ENCODE peak calls at places on chromosomes 2 and 18, in ten cellular contexts. W is heart left ventricle, F is astrocyte, S is IMR-90, P is body of pancreas, U is SK-N-SH, O is A549, D is ovary, A is RWPE2, M is osteoblast. Y is an unnamed sample. For H3K4me1, the result is how much of the 10 kb centered on the place peaks cover.

GRCh38 chr2:106534471-106534870 is 47.3 kb downstream of the CD8B2 start:
- DNase-seq in W (no peak), F (no peak), S (no peak), P (no peak), U (no peak), O (no peak), D (no peak), A (no peak), M (peak), Y (no peak)

GRCh38 chr2:106165064-106165463 is 29.0 kb downstream of the UXS1 start:
- DNase-seq in W (no peak), F (no peak), S (no peak), P (no peak), U (no peak), O (no peak), D (no peak), A (no peak), M (no peak), Y (no peak)

GRCh38 chr18:64370036-64370435 is 221.1 kb upstream of the LINC00305 start:
- DNase-seq in W (no peak), F (no peak), S (no peak), P (no peak), U (no peak), O (no peak), D (no peak), A (no peak), M (no peak), Y (no peak)

GRCh38 chr2:55051026-55051866 is 995 bp upstream of the RTN4 start:
- DNase-seq in W (peak), F (peak), S (peak), P (peak), U (peak), O (peak), D (peak), A (peak), M (peak), Y (no peak)

GRCh38 chr2:215685218-215685962 is 249.5 kb upstream of the FN1 start:
- DNase-seq in W (no peak), F (no peak), S (no peak), P (no peak), U (no peak), O (no peak), D (no peak), A (no peak), M (no peak), Y (no peak)

GRCh38 chr18:34159691-34160185 is 65.0 kb downstream of the NOL4 start:
- DNase-seq in W (no peak), F (no peak), S (no peak), P (no peak), U (peak), O (no peak), D (no peak), A (no peak), M (no peak), Y (no peak)

GRCh38 chr2:209523041-209523740 is 99.3 kb downstream of the MAP2 start:
- DNase-seq in W (no peak), F (peak), S (no peak), P (no peak), U (no peak), O (no peak), D (no peak), A (no peak), M (peak), Y (no peak)

GRCh38 chr2:43482974-43483373 is 112.9 kb downstream of the THADA start:
- DNase-seq in W (no peak), F (peak), S (peak), P (no peak), U (no peak), O (peak), D (no peak), A (no peak), M (no peak), Y (no peak)

GRCh38 chr2:200306719-200306968 is 151 bp downstream of the SPATS2L start:
- DNase-seq in W (no peak), F (no peak), S (no peak), P (no peak), U (no peak), O (no peak), D (no peak), A (no peak), M (peak), Y (no peak)

GRCh38 chr2:3529316-3530025 is 10.1 kb upstream of the ADI1 start:
- DNase-seq in W (no peak), F (no peak), S (no peak), P (no peak), U (no peak), O (no peak), D (no peak), A (no peak), M (no peak), Y (no peak)

GRCh38 chr2:72292433-72292832 is 144.8 kb upstream of the CYP26B1 start:
- DNase-seq in W (no peak), F (no peak), S (peak), P (no peak), U (no peak), O (no peak), D (no peak), A (no peak), M (no peak), Y (no peak)

GRCh38 chr18:67302043-67302442 is 214.5 kb downstream of the DSEL start:
- DNase-seq in W (no peak), F (peak), S (peak), P (no peak), U (no peak), O (no peak), D (no peak), A (no peak), M (no peak), Y (no peak)

GRCh38 chr2:240857039-240858008 is 11.3 kb upstream of the AGXT start:
- DNase-seq in W (no peak), F (no peak), S (no peak), P (peak), U (no peak), O (no peak), D (no peak), A (no peak), M (no peak), Y (no peak)

GRCh38 chr2:240858321-240858720 is 10.3 kb upstream of the AGXT start:
- DNase-seq in W (no peak), F (no peak), S (no peak), P (no peak), U (no peak), O (no peak), D (no peak), A (no peak), M (no peak), Y (no peak)

GRCh38 chr2:240858871-240859270 is 9.8 kb upstream of the AGXT start:
- DNase-seq in W (no peak), F (no peak), S (no peak), P (no peak), U (no peak), O (no peak), D (no peak), A (no peak), M (no peak), Y (no peak)

GRCh38 chr2:240855670-240856069 is 13.0 kb upstream of the AGXT start:
- DNase-seq in W (no peak), F (no peak), S (no peak), P (no peak), U (no peak), O (no peak), D (no peak), A (no peak), M (no peak), Y (no peak)

DNA sequence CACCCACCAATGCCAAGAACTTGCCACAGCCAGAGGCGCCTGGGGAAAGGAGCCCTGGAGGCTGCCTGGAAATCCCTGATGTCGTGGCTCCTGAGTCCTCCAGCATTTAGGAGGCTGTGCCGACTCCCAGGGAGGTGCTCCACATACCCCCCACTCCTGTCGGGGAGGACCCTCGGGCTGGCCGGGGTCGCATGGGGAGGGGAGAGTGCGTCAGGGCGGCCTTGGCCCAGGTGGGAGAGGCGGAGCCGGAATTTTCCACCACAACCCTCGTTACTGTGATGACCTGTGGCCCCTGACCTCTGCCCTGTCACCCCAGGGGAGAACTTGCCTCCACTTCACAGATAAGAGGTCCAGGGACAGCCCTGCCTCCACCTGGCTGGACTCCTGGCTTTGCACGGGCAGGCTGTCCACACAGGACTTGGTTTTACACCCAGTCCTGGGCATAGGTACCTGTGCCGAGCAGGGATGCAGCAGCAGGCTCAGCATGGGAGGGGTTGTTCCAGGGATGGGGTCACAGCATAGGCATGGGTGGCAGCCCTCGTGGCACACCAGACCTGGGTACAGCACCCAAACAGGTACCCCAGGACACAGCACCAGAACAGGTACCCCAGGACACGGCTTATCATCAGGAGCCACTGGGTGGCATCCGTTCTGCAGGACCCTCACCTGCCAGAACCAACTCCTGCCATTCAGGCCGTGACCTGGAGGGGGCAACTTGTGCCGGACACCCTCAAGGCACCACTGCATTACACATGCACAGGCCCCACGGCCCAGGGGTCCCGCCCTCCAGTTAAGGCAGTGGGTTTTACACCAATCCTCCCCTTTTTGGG is 12.3 kb upstream of the AGXT start:
- DNase-seq in W (no peak), F (no peak), S (no peak), P (no peak), U (no peak), O (peak), D (no peak), A (no peak), M (peak), Y (no peak)
- TF ChIP-seq CTCF in W (no peak), F (no peak), S (peak), P (no peak), U (no peak), O (no peak), D (no peak), A (peak), M (peak), Y (no peak)

DNA sequence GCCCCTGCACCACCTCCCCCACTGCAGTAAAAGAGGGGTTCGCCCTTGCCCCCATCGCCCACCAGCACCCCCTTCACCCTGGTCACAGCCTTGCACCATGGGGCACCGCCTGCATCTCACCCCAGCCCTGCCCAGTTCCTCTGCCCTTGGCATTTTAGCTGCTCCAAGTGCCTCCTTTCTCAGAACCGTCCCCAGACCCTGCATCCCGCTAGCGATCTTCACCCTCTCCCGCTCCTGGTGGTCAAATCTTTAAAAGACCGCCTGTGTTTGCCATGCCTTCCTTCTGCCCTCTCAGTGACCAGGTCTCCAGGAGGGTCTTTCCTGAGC is 114.7 kb upstream of the OTOS start:
- DNase-seq in W (no peak), F (no peak), S (no peak), P (no peak), U (peak), O (no peak), D (no peak), A (peak), M (no peak), Y (peak)
- H3K4me1 ChIP-seq in W (under half), F (under half), S (under half), P (half or more), U (under half), O (under half), D (under half), A (under half), M (under half), Y (under half)

GRCh38 chr2:204051476-204051875 is 114.9 kb downstream of the ICOS start:
- DNase-seq in W (no peak), F (no peak), S (no peak), P (no peak), U (no peak), O (peak), D (no peak), A (no peak), M (no peak), Y (no peak)
- TF ChIP-seq CTCF in W (no peak), F (peak), S (no peak), P (no peak), U (peak), O (no peak), D (no peak), A (peak), M (peak), Y (peak)

GRCh38 chr2:45651415-45652089 is at the start of gene PRKCE:
- DNase-seq in W (peak), F (no peak), S (no peak), P (peak), U (peak), O (peak), D (peak), A (no peak), M (no peak), Y (peak)
- H3K4me1 ChIP-seq in W (under half), F (under half), S (under half), P (under half), U (under half), O (under half), D (under half), A (under half), M (under half), Y (half or more)

GRCh38 chr18:79559121-79559835 is 120.3 kb upstream of the CTDP1 start:
- DNase-seq in W (no peak), F (no peak), S (no peak), P (no peak), U (no peak), O (no peak), D (no peak), A (no peak), M (no peak), Y (no peak)

GRCh38 chr18:79560861-79561210 is 118.8 kb upstream of the CTDP1 start:
- DNase-seq in W (no peak), F (no peak), S (no peak), P (no peak), U (no peak), O (no peak), D (no peak), A (no peak), M (no peak), Y (no peak)

GRCh38 chr18:79556829-79557585 is 122.6 kb upstream of the CTDP1 start:
- DNase-seq in W (no peak), F (no peak), S (no peak), P (no peak), U (no peak), O (peak), D (peak), A (no peak), M (no peak), Y (no peak)

GRCh38 chr18:79560042-79560860 is 119.4 kb upstream of the CTDP1 start:
- DNase-seq in W (no peak), F (no peak), S (no peak), P (no peak), U (no peak), O (no peak), D (no peak), A (peak), M (no peak), Y (peak)

GRCh38 chr18:79558196-79559120 is 121.1 kb upstream of the CTDP1 start:
- DNase-seq in W (no peak), F (no peak), S (no peak), P (no peak), U (no peak), O (no peak), D (peak), A (peak), M (no peak), Y (peak)
- TF ChIP-seq CTCF in W (no peak), F (no peak), S (no peak), P (no peak), U (no peak), O (no peak), D (no peak), A (no peak), M (no peak), Y (no peak)

DNA sequence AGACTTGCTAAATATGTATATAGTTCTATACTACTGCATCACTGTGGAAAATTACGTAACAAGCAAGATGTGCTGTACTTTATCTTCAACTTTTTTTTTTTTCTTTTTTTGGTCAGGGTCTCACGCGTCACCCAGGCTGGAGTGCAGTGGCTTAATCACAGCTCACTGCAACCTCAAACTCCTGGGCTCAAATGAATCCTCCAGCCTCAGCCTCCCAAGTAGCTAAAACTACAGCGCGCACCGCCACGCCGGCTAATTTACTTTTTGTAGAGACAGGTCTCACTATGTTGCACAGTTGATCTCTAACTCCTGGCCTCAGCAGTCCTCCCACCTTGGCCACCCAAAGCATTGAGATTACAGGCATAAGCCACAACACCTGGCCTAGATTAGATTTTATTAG is 68.0 kb downstream of the COX7A2L start:
- DNase-seq in W (no peak), F (no peak), S (no peak), P (no peak), U (no peak), O (no peak), D (no peak), A (no peak), M (no peak), Y (no peak)
- H3K4me1 ChIP-seq in W (under half), F (under half), S (under half), P (under half), U (under half), O (under half), D (under half), A (under half), M (under half), Y (under half)

Y was measured in lower lobe of right lung.